ENCODE peak calls at places on chromosomes 13 and 19, in ten cellular contexts. One of them, this sample, is unnamed.

GRCh38 chr19:30662211-30662861 is 290.2 kb downstream of the ZNF536 start:
- DNase-seq in neural progenitor cell: no peak
- DNase-seq in foreskin fibroblast: peak
- DNase-seq in mesothelial cell of epicardium: no peak
- DNase-seq in retinal pigment epithelial cell: peak
- DNase-seq in CD8-positive, alpha-beta T cell: no peak
- DNase-seq in iris pigment epithelial cell: peak
- DNase-seq in Calu3: no peak
- DNase-seq in DMS153: no peak
- DNase-seq in HS-5: no peak
- DNase-seq in this sample: no peak

GRCh38 chr19:46191972-46192371 is 37.6 kb upstream of the IGFL1 start:
- DNase-seq in neural progenitor cell: no peak
- DNase-seq in mesothelial cell of epicardium: no peak
- DNase-seq in HS-5: no peak
- DNase-seq in Calu3: no peak
- DNase-seq in DMS153: no peak
- DNase-seq in retinal pigment epithelial cell: no peak
- DNase-seq in CD8-positive, alpha-beta T cell: no peak
- DNase-seq in iris pigment epithelial cell: no peak
- DNase-seq in foreskin fibroblast: no peak
- DNase-seq in this sample: no peak

GRCh38 chr19:5913739-5914357 is at the start of gene CAPS:
- DNase-seq in neural progenitor cell: no peak
- DNase-seq in CD8-positive, alpha-beta T cell: no peak
- DNase-seq in DMS153: no peak
- DNase-seq in foreskin fibroblast: peak
- DNase-seq in iris pigment epithelial cell: peak
- DNase-seq in HS-5: no peak
- DNase-seq in Calu3: peak
- DNase-seq in mesothelial cell of epicardium: no peak
- DNase-seq in retinal pigment epithelial cell: peak
- DNase-seq in this sample: no peak

GRCh38 chr19:42512743-42513304 is 15.5 kb downstream of the CEACAM1 start:
- DNase-seq in CD8-positive, alpha-beta T cell: no peak
- DNase-seq in DMS153: no peak
- DNase-seq in HS-5: no peak
- DNase-seq in neural progenitor cell: no peak
- DNase-seq in retinal pigment epithelial cell: no peak
- DNase-seq in foreskin fibroblast: no peak
- DNase-seq in iris pigment epithelial cell: no peak
- DNase-seq in Calu3: no peak
- DNase-seq in mesothelial cell of epicardium: no peak
- DNase-seq in this sample: no peak

GRCh38 chr13:64909184-64909583 is 2321.0 kb downstream of the PCDH9 start:
- DNase-seq in CD8-positive, alpha-beta T cell: no peak
- DNase-seq in Calu3: no peak
- DNase-seq in mesothelial cell of epicardium: no peak
- DNase-seq in foreskin fibroblast: no peak
- DNase-seq in iris pigment epithelial cell: no peak
- DNase-seq in neural progenitor cell: no peak
- DNase-seq in DMS153: no peak
- DNase-seq in HS-5: no peak
- DNase-seq in retinal pigment epithelial cell: no peak
- DNase-seq in this sample: no peak

GRCh38 chr19:46451352-46451751 is 20.0 kb downstream of the PNMA8A start:
- DNase-seq in iris pigment epithelial cell: no peak
- DNase-seq in Calu3: no peak
- DNase-seq in CD8-positive, alpha-beta T cell: no peak
- DNase-seq in retinal pigment epithelial cell: no peak
- DNase-seq in DMS153: no peak
- DNase-seq in mesothelial cell of epicardium: no peak
- DNase-seq in neural progenitor cell: no peak
- DNase-seq in foreskin fibroblast: no peak
- DNase-seq in HS-5: no peak
- DNase-seq in this sample: no peak

GRCh38 chr19:45883881-45884681 is 1.9 kb downstream of the IRF2BP1 start:
- DNase-seq in Calu3: no peak
- DNase-seq in retinal pigment epithelial cell: no peak
- DNase-seq in iris pigment epithelial cell: no peak
- DNase-seq in mesothelial cell of epicardium: no peak
- DNase-seq in HS-5: no peak
- DNase-seq in CD8-positive, alpha-beta T cell: no peak
- DNase-seq in neural progenitor cell: no peak
- DNase-seq in DMS153: no peak
- DNase-seq in foreskin fibroblast: no peak
- DNase-seq in this sample: no peak

GRCh38 chr13:48163066-48163465 is 68.2 kb upstream of the MED4 start:
- DNase-seq in neural progenitor cell: no peak
- DNase-seq in retinal pigment epithelial cell: no peak
- DNase-seq in mesothelial cell of epicardium: no peak
- DNase-seq in HS-5: no peak
- DNase-seq in iris pigment epithelial cell: no peak
- DNase-seq in foreskin fibroblast: no peak
- DNase-seq in DMS153: no peak
- DNase-seq in CD8-positive, alpha-beta T cell: no peak
- DNase-seq in Calu3: no peak
- DNase-seq in this sample: no peak

GRCh38 chr19:50061650-50062049 is 35.8 kb downstream of the ZNF473 start:
- DNase-seq in neural progenitor cell: no peak
- DNase-seq in foreskin fibroblast: no peak
- DNase-seq in HS-5: no peak
- DNase-seq in DMS153: no peak
- DNase-seq in iris pigment epithelial cell: no peak
- DNase-seq in retinal pigment epithelial cell: no peak
- DNase-seq in Calu3: no peak
- DNase-seq in mesothelial cell of epicardium: no peak
- DNase-seq in CD8-positive, alpha-beta T cell: no peak
- DNase-seq in this sample: no peak

GRCh38 chr19:34664870-34665269 is 12.1 kb downstream of the SCGB2B2 start:
- DNase-seq in CD8-positive, alpha-beta T cell: no peak
- DNase-seq in mesothelial cell of epicardium: no peak
- DNase-seq in DMS153: no peak
- DNase-seq in iris pigment epithelial cell: no peak
- DNase-seq in HS-5: no peak
- DNase-seq in retinal pigment epithelial cell: no peak
- DNase-seq in Calu3: no peak
- DNase-seq in neural progenitor cell: no peak
- DNase-seq in foreskin fibroblast: no peak
- DNase-seq in this sample: no peak

GRCh38 chr13:25819856-25820530 is 231.8 kb downstream of the SHISA2 start:
- DNase-seq in foreskin fibroblast: no peak
- DNase-seq in iris pigment epithelial cell: no peak
- DNase-seq in DMS153: peak
- DNase-seq in retinal pigment epithelial cell: no peak
- DNase-seq in HS-5: no peak
- DNase-seq in mesothelial cell of epicardium: no peak
- DNase-seq in neural progenitor cell: no peak
- DNase-seq in Calu3: no peak
- DNase-seq in CD8-positive, alpha-beta T cell: no peak
- DNase-seq in this sample: no peak

GRCh38 chr19:45899253-45899652 is 3.2 kb downstream of the MYPOP start:
- DNase-seq in mesothelial cell of epicardium: no peak
- DNase-seq in DMS153: no peak
- DNase-seq in retinal pigment epithelial cell: no peak
- DNase-seq in Calu3: no peak
- DNase-seq in iris pigment epithelial cell: no peak
- DNase-seq in foreskin fibroblast: no peak
- DNase-seq in HS-5: no peak
- DNase-seq in CD8-positive, alpha-beta T cell: no peak
- DNase-seq in neural progenitor cell: no peak
- DNase-seq in this sample: no peak